ENCODE peak calls at places on chromosome 21, in four cellular contexts. Z, J, V and A are unnamed samples.

GRCh38 chr21:38798481-38798882 is 7.2 kb upstream of the ETS2 start:
- DNase-seq in Z (no peak), J (no peak), V (no peak), A (no peak)

GRCh38 chr21:39441502-39442475 is 3.8 kb downstream of the LCA5L start:
- DNase-seq in Z (no peak), J (no peak), V (no peak), A (no peak)

GRCh38 chr21:43354666-43355065 is 72.3 kb downstream of the SIK1 start:
- DNase-seq in Z (no peak), J (no peak), V (no peak), A (no peak)

GRCh38 chr21:39003982-39004775 is 179.1 kb downstream of the PSMG1 start:
- DNase-seq in Z (no peak), J (no peak), V (no peak), A (no peak)

GRCh38 chr21:18493420-18493819 is 89.8 kb upstream of the TMPRSS15 start:
- DNase-seq in Z (no peak), J (no peak), V (no peak), A (no peak)

GRCh38 chr21:24903954-24904635 is 703.2 kb downstream of the MRPL39 start:
- DNase-seq in Z (no peak), J (no peak), V (no peak), A (no peak)

GRCh38 chr21:38241029-38241740 is 15.6 kb upstream of the KCNJ15 start:
- DNase-seq in Z (no peak), J (no peak), V (peak; percentile 28), A (peak; percentile 59)

GRCh38 chr21:17352937-17353655 is 159.7 kb upstream of the CXADR start:
- DNase-seq in Z (no peak), J (no peak), V (no peak), A (no peak)

GRCh38 chr21:31917108-31917507 is 44.3 kb downstream of the HUNK start:
- DNase-seq in Z (no peak), J (no peak), V (no peak), A (no peak)

GRCh38 chr21:43864806-43865470 is at the start of gene AGPAT3:
- DNase-seq in Z (no peak), J (peak; percentile 46), V (peak; percentile 64), A (no peak)

GRCh38 chr21:19640964-19641363 is 1237.4 kb upstream of the TMPRSS15 start:
- DNase-seq in Z (no peak), J (no peak), V (no peak), A (no peak)

GRCh38 chr21:37006521-37007291 is at the start of gene RIPPLY3:
- DNase-seq in Z (no peak), J (peak; percentile 31), V (no peak), A (peak; percentile 56)

GRCh38 chr21:19557046-19557445 is 1153.5 kb upstream of the TMPRSS15 start:
- DNase-seq in Z (no peak), J (no peak), V (no peak), A (no peak)

GRCh38 chr21:23162213-23162946 is 2164.2 kb downstream of the NCAM2 start:
- DNase-seq in Z (no peak), J (no peak), V (no peak), A (no peak)

GRCh38 chr21:33586927-33587326 is 1.6 kb downstream of the DONSON start:
- DNase-seq in Z (no peak), J (no peak), V (no peak), A (no peak)

GRCh38 chr21:16587141-16587570 is 857.4 kb downstream of the USP25 start:
- DNase-seq in Z (peak; percentile 46), J (peak; percentile 72), V (peak; percentile 30), A (peak; percentile 36)

GRCh38 chr21:30831194-30831765 is 1.7 kb upstream of the KRTAP7-1 start:
- DNase-seq in Z (no peak), J (no peak), V (no peak), A (no peak)

GRCh38 chr21:43853851-43854772 is 10.9 kb upstream of the AGPAT3 start:
- DNase-seq in Z (no peak), J (no peak), V (no peak), A (no peak)

GRCh38 chr21:44083631-44084291 is 23.4 kb upstream of the PWP2 start:
- DNase-seq in Z (no peak), J (no peak), V (no peak), A (no peak)

GRCh38 chr21:35697321-35697808 is 363.0 kb downstream of the SETD4 start:
- DNase-seq in Z (peak; percentile 75), J (peak; percentile 62), V (peak; percentile 77), A (peak; percentile 91)

GRCh38 chr21:39852021-39852721 is 15.1 kb upstream of the PCP4 start:
- DNase-seq in Z (no peak), J (no peak), V (no peak), A (no peak)

GRCh38 chr21:31630062-31630711 is 29.3 kb upstream of the SOD1 start:
- DNase-seq in Z (no peak), J (peak; percentile 67), V (no peak), A (no peak)

GRCh38 chr21:28375708-28376385 is 616.8 kb downstream of the LTN1 start:
- DNase-seq in Z (no peak), J (peak; percentile 33), V (no peak), A (no peak)

GRCh38 chr21:25934771-25935224 is 200.0 kb downstream of the GABPA start:
- DNase-seq in Z (peak; percentile 58), J (peak; percentile 72), V (peak; percentile 79), A (peak; percentile 79)

GRCh38 chr21:41079159-41079558 is 88.8 kb upstream of the BACE2 start:
- DNase-seq in Z (no peak), J (no peak), V (no peak), A (no peak)

DNA sequence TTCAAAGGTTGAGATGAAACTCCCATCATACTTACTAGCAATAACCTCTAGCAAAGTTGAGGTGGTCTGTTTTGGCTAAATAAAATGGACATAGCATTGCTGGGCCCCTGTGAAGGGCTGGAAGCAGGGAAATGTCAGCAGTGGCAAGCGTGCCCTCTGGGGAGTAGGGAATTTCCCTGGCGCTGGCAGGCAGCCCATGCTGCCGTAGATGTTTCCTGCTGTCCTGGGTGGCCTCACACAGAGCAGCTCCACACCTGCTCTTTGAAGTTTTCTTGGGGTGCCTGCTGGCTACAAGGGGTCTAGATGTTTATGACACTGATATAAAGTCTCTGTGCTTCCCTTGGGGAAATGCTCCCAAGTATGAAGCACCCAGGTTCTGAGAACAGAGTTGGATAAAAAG is 30.2 kb downstream of the ADARB1 start:
- DNase-seq in Z (no peak), J (peak; percentile 80), V (peak; percentile 56), A (peak; percentile 69)
- H3K4me1 ChIP-seq in Z (peaks cover 42% of the 10 kb centered on the region), J (peaks cover 6% of the 10 kb centered on the region), V (peaks cover 69% of the 10 kb centered on the region), A (peaks cover 23% of the 10 kb centered on the region)

DNA sequence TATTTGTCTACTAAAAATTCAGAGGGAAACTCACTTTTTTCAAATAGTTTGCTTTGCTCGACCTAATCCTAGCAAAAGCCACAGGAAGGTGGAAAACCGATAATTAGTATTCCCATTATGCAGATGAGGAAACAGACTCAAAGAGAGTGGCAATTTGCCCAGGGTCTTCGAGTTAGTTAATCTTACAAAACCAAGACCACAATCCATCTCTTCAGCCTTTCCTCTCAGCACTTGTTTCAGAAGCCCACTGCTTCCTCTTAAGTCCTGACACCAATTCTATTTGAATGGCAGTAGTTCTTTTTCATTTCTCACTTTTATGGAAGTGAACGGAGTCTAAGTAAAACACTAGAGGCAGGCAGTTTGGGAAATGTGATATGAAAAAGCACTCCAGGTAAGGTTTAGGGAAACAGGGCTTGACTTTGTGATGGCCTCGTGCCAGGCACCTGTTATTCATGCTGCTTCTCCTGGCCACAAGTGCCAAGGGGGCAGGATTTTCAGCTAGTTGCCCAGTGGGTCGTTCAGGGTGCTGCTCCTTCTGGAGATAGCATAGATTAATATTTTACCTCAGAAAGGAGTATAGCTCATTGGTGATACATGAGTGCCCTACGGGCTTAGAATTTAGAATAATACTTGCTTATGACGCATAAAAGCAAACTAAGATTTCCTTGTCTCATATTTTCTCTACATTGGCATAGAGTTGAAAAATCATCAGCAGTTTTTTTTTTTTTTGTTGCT is 76.6 kb upstream of the NRIP1 start:
- DNase-seq in Z (peak; percentile 62), J (peak; percentile 75), V (no peak), A (no peak)
- H3K4me1 ChIP-seq in Z (peaks cover 22% of the 10 kb centered on the region), J (peaks cover 38% of the 10 kb centered on the region), V (peaks cover 7% of the 10 kb centered on the region), A (no peaks in the 10 kb centered on the region)

GRCh38 chr21:42235593-42235992 is 16.7 kb downstream of the ABCG1 start:
- DNase-seq in Z (no peak), J (no peak), V (no peak), A (no peak)

GRCh38 chr21:42233067-42233981 is 14.4 kb downstream of the ABCG1 start:
- DNase-seq in Z (peak; percentile 84), J (peak; percentile 56), V (peak; percentile 67), A (peak; percentile 75)

GRCh38 chr21:42234464-42235241 is 15.7 kb downstream of the ABCG1 start:
- DNase-seq in Z (peak; percentile 84), J (peak; percentile 84), V (peak; percentile 74), A (peak; percentile 89)

GRCh38 chr21:42232176-42232825 is 13.4 kb downstream of the ABCG1 start:
- DNase-seq in Z (peak; percentile 26), J (no peak), V (no peak), A (no peak)

DNA sequence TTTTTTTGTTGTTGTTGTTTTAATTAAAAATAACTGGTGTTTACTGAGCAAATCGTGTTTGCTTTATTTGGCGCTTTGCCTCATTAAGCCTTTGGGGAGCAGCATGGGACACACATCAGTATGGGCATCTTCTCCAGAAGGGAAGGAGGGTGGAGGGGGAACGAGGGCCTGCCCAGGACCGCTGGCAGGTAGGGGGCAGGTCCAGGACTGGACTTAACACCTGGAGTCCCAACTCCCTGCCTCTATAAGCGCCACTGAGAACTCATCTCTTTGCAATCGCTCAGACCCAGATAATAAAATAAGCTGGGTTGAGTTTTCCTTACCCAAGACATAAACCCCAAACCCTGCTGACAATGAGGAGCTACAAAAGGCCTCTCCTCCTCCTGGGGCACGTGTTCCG is 15.1 kb downstream of the ABCG1 start:
- DNase-seq in Z (peak; percentile 30), J (no peak), V (no peak), A (no peak)
- H3K4me1 ChIP-seq in Z (peaks cover 96% of the 10 kb centered on the region), J (peaks cover 17% of the 10 kb centered on the region), V (peaks cover 94% of the 10 kb centered on the region), A (peaks cover 32% of the 10 kb centered on the region)

GRCh38 chr21:27076035-27076434 is 109.1 kb upstream of the ADAMTS5 start:
- DNase-seq in Z (no peak), J (no peak), V (no peak), A (no peak)

GRCh38 chr21:27067226-27067625 is 100.3 kb upstream of the ADAMTS5 start:
- DNase-seq in Z (no peak), J (no peak), V (no peak), A (no peak)

DNA sequence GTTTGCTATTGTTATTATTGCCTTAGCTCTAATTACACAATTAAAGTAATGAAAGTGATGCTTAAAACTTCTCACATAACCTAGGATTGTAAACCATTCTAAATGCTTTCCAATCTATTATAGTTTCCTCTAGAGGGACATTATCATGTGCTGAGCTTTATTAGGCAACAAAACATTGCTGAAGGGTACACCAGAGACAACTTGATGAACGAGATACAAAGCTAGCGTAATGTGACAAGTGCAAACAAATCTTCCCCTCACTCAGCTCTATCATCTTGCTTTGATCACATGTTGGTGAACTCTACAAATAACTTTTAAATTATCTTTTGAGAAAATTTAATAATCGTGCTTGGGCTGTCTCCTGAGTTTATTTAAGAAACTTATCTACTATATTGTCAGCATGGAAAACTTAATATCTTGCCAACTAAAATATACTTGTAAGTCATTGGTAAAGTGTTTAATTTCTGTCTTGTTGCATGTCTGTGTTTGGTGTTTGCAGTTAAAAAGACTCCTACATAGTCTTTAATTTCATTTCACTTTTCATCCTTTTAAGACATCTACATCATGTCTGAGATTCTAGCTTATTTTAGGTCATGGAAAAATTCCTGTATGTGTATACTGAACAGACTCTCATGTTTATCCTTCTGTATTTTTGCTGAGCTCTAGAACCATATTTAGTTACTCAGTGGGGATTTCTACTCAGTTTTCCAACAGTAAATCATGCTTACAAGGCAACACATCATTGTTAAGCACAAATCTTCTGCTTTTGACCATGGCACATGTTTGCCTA is 104.2 kb upstream of the ADAMTS5 start:
- DNase-seq in Z (no peak), J (no peak), V (no peak), A (no peak)
- H3K4me1 ChIP-seq in Z (no peaks in the 10 kb centered on the region), J (no peaks in the 10 kb centered on the region), V (peaks cover 5% of the 10 kb centered on the region), A (no peaks in the 10 kb centered on the region)